ENCODE peak calls at places on chromosomes 5 and 9, in five cellular contexts. H is NCI-H774; I is activated naive CD8-positive, alpha-beta T cell treated with anti-CD3 and anti-CD28 coated beads, Interleukin-2, amount 50 U/mL, for 24 hours; K is small intestine; J is omental fat pad. N is an unnamed sample.

GRCh38 chr5:145237843-145238242 is 597.3 kb downstream of the PRELID2 start:
- DNase-seq in I (no peak), J (no peak), H (peak; percentile 69), K (peak; percentile 73), N (peak; percentile 49)

GRCh38 chr9:101601904-101602765 is 7.4 kb upstream of the PPP3R2 start:
- DNase-seq in K (peak; percentile 58), H (peak; percentile 47), J (no peak), I (no peak), N (peak; percentile 60)

GRCh38 chr5:163861670-163862069 is 356.3 kb downstream of the MAT2B start:
- DNase-seq in I (no peak), K (no peak), H (no peak), J (no peak), N (no peak)

GRCh38 chr5:123297866-123298265 is 125.3 kb downstream of the CEP120 start:
- DNase-seq in J (no peak), I (no peak), H (no peak), K (no peak), N (no peak)

GRCh38 chr5:17065468-17065867 is 129.4 kb upstream of the MYO10 start:
- DNase-seq in I (no peak), J (no peak), H (no peak), K (no peak), N (no peak)

GRCh38 chr9:99140685-99141314 is 35.9 kb downstream of the TGFBR1 start:
- DNase-seq in I (peak; percentile 39), H (peak; percentile 1), J (no peak), K (peak; percentile 36), N (peak; percentile 23)

GRCh38 chr5:91328743-91329142 is 54.4 kb downstream of the ARRDC3 start:
- DNase-seq in I (no peak), J (no peak), K (no peak), H (no peak), N (no peak)

GRCh38 chr5:112083623-112084022 is 326.6 kb upstream of the NREP start:
- DNase-seq in I (no peak), K (no peak), J (no peak), H (no peak), N (no peak)

N was measured in NCI-H146.